ENCODE peak calls at places on chromosome 18, in four cellular contexts. One of them, this sample, is unnamed. For H3K36me3, the result is how much of the 10 kb centered on the place peaks cover.

GRCh38 chr18:49591271-49591670 is 29.4 kb downstream of the LIPG start:
- DNase-seq in hepatocyte: no peak
- DNase-seq in fibroblast of lung: no peak
- DNase-seq in Peyer's patch: no peak
- DNase-seq in this sample: no peak

GRCh38 chr18:321839-322467 is 54.1 kb upstream of the THOC1 start:
- DNase-seq in hepatocyte: no peak
- DNase-seq in fibroblast of lung: no peak
- DNase-seq in Peyer's patch: no peak
- DNase-seq in this sample: no peak

GRCh38 chr18:44246001-44246400 is 434.7 kb upstream of the SETBP1 start:
- DNase-seq in hepatocyte: peak
- DNase-seq in fibroblast of lung: peak
- DNase-seq in Peyer's patch: no peak
- DNase-seq in this sample: no peak

GRCh38 chr18:70068981-70069380 is 121.3 kb upstream of the CD226 start:
- DNase-seq in hepatocyte: no peak
- DNase-seq in fibroblast of lung: no peak
- DNase-seq in Peyer's patch: no peak
- DNase-seq in this sample: no peak

GRCh38 chr18:37654034-37654433 is 88.4 kb upstream of the CELF4 start:
- DNase-seq in hepatocyte: no peak
- DNase-seq in fibroblast of lung: no peak
- DNase-seq in Peyer's patch: no peak
- DNase-seq in this sample: no peak

GRCh38 chr18:74184875-74185274 is 36.6 kb downstream of the TIMM21 start:
- DNase-seq in hepatocyte: no peak
- DNase-seq in fibroblast of lung: no peak
- DNase-seq in Peyer's patch: no peak
- DNase-seq in this sample: no peak

GRCh38 chr18:22168360-22168921 is 948 bp upstream of the GATA6 start:
- DNase-seq in hepatocyte: peak
- DNase-seq in fibroblast of lung: no peak
- DNase-seq in Peyer's patch: peak
- DNase-seq in this sample: peak

GRCh38 chr18:55382277-55382805 is 205.7 kb downstream of the TCF4 start:
- DNase-seq in hepatocyte: no peak
- DNase-seq in fibroblast of lung: no peak
- DNase-seq in Peyer's patch: no peak
- DNase-seq in this sample: no peak

GRCh38 chr18:61606068-61606660 is 272.9 kb downstream of the CDH20 start:
- DNase-seq in hepatocyte: peak
- DNase-seq in fibroblast of lung: peak
- DNase-seq in Peyer's patch: no peak
- DNase-seq in this sample: no peak

GRCh38 chr18:78979058-78979680 is 449 bp upstream of the SALL3 start:
- DNase-seq in hepatocyte: no peak
- DNase-seq in fibroblast of lung: peak
- DNase-seq in Peyer's patch: no peak
- DNase-seq in this sample: no peak

GRCh38 chr18:75406491-75407445 is 20.7 kb downstream of the SMIM21 start:
- DNase-seq in hepatocyte: no peak
- DNase-seq in fibroblast of lung: peak
- DNase-seq in Peyer's patch: no peak
- DNase-seq in this sample: no peak

GRCh38 chr18:79260510-79260909 is 135.2 kb upstream of the NFATC1 start:
- DNase-seq in hepatocyte: no peak
- DNase-seq in fibroblast of lung: no peak
- DNase-seq in Peyer's patch: no peak
- DNase-seq in this sample: no peak

GRCh38 chr18:1294229-1294628 is 389.6 kb downstream of the ADCYAP1 start:
- DNase-seq in hepatocyte: no peak
- DNase-seq in fibroblast of lung: no peak
- DNase-seq in Peyer's patch: no peak
- DNase-seq in this sample: no peak

GRCh38 chr18:31647354-31647753 is 37.0 kb downstream of the B4GALT6 start:
- DNase-seq in hepatocyte: peak
- DNase-seq in fibroblast of lung: no peak
- DNase-seq in Peyer's patch: peak
- DNase-seq in this sample: no peak

GRCh38 chr18:68484241-68484640 is 230.7 kb downstream of the TMX3 start:
- DNase-seq in hepatocyte: no peak
- DNase-seq in fibroblast of lung: peak
- DNase-seq in Peyer's patch: no peak
- DNase-seq in this sample: no peak

GRCh38 chr18:49002045-49002444 is 51.3 kb upstream of the SMAD7 start:
- DNase-seq in hepatocyte: no peak
- DNase-seq in fibroblast of lung: no peak
- DNase-seq in Peyer's patch: no peak
- DNase-seq in this sample: no peak

GRCh38 chr18:292271-292670 is 24.4 kb upstream of the THOC1 start:
- DNase-seq in hepatocyte: no peak
- DNase-seq in fibroblast of lung: no peak
- DNase-seq in Peyer's patch: no peak
- DNase-seq in this sample: no peak

GRCh38 chr18:68991281-68991680 is 193.4 kb downstream of the CCDC102B start:
- DNase-seq in hepatocyte: no peak
- DNase-seq in fibroblast of lung: peak
- DNase-seq in Peyer's patch: no peak
- DNase-seq in this sample: no peak

GRCh38 chr18:48602759-48603390 is 64.0 kb downstream of the CTIF start:
- DNase-seq in hepatocyte: no peak
- DNase-seq in fibroblast of lung: no peak
- DNase-seq in Peyer's patch: no peak
- DNase-seq in this sample: no peak

GRCh38 chr18:50878345-50879301 is at the start of gene ME2:
- DNase-seq in hepatocyte: peak
- DNase-seq in fibroblast of lung: peak
- DNase-seq in Peyer's patch: peak
- DNase-seq in this sample: peak

GRCh38 chr18:12907258-12907925 is 23.4 kb upstream of the PTPN2 start:
- DNase-seq in hepatocyte: no peak
- DNase-seq in fibroblast of lung: peak
- DNase-seq in Peyer's patch: no peak
- DNase-seq in this sample: no peak

GRCh38 chr18:48367557-48367956 is 41.6 kb downstream of the ZBTB7C start:
- DNase-seq in hepatocyte: no peak
- DNase-seq in fibroblast of lung: no peak
- DNase-seq in Peyer's patch: no peak
- DNase-seq in this sample: no peak

GRCh38 chr18:3510896-3511295 is 60.9 kb downstream of the TGIF1 start:
- DNase-seq in hepatocyte: no peak
- DNase-seq in fibroblast of lung: no peak
- DNase-seq in Peyer's patch: no peak
- DNase-seq in this sample: no peak

GRCh38 chr18:36446059-36446458 is 148.5 kb downstream of the FHOD3 start:
- DNase-seq in hepatocyte: no peak
- DNase-seq in fibroblast of lung: peak
- DNase-seq in Peyer's patch: no peak
- DNase-seq in this sample: no peak

GRCh38 chr18:31268985-31269406 is 49.0 kb upstream of the DSG1 start:
- DNase-seq in hepatocyte: no peak
- DNase-seq in fibroblast of lung: peak
- DNase-seq in Peyer's patch: no peak
- DNase-seq in this sample: no peak

GRCh38 chr18:51342815-51343214 is 145.3 kb upstream of the MEX3C start:
- DNase-seq in hepatocyte: peak
- DNase-seq in fibroblast of lung: peak
- DNase-seq in Peyer's patch: no peak
- DNase-seq in this sample: no peak

GRCh38 chr18:59715966-59716369 is 18.7 kb upstream of the CCBE1 start:
- DNase-seq in hepatocyte: no peak
- DNase-seq in fibroblast of lung: peak
- DNase-seq in Peyer's patch: no peak
- DNase-seq in this sample: no peak

GRCh38 chr18:55546873-55547704 is 40.9 kb downstream of the TCF4 start:
- DNase-seq in hepatocyte: peak
- DNase-seq in fibroblast of lung: peak
- DNase-seq in Peyer's patch: no peak
- DNase-seq in this sample: no peak

DNA sequence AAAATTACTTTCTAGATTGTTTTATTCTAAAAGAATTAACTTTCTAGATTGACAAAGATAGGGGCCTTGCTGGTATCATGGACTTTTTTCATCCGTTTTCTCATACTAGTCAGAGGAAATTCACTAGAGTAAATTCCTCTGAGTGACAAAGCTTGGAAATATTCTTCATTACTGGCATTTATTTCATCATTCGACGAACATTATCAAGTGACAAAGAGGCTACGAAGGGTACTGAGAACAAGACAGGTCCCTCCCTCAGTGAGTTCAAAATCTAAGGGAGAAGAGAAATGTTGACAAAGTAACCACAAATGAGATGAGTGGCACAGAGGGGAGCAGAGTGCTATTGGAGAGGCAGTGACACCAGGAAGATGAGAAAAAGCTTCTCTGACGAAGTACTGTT is 4.3 kb downstream of the EPG5 start:
- DNase-seq in hepatocyte: no peak
- DNase-seq in fibroblast of lung: peak
- DNase-seq in Peyer's patch: no peak
- DNase-seq in this sample: no peak
- H3K4me3 ChIP-seq in hepatocyte: no peak
- H3K4me3 ChIP-seq in fibroblast of lung: no peak
- H3K4me3 ChIP-seq in Peyer's patch: no peak
- H3K4me3 ChIP-seq in this sample: no peak

DNA sequence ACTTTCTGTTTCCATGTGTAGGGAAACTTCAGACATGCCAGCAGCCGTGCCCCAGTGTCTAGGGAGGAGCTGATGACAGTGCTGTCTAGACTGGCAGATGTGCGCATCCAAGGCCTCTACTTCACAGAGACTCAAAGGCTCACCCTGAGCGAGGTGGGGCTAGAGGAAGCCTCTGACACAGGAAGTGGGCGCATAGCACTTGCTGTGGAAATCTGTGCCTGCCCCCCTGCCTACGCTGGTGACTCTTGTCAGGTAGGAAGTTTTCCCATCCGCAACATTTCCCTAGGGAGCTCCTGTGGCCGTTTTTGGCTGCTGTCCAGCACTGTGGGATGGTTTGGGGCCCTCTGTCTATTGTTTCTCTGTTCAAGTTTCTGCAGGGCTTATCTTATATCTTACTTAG is 143.1 kb upstream of the TTC39C start:
- DNase-seq in hepatocyte: peak
- DNase-seq in fibroblast of lung: peak
- DNase-seq in Peyer's patch: peak
- DNase-seq in this sample: peak
- H3K36me3 ChIP-seq in hepatocyte: under half
- H3K36me3 ChIP-seq in fibroblast of lung: under half
- H3K36me3 ChIP-seq in Peyer's patch: under half
- H3K36me3 ChIP-seq in this sample: under half

DNA sequence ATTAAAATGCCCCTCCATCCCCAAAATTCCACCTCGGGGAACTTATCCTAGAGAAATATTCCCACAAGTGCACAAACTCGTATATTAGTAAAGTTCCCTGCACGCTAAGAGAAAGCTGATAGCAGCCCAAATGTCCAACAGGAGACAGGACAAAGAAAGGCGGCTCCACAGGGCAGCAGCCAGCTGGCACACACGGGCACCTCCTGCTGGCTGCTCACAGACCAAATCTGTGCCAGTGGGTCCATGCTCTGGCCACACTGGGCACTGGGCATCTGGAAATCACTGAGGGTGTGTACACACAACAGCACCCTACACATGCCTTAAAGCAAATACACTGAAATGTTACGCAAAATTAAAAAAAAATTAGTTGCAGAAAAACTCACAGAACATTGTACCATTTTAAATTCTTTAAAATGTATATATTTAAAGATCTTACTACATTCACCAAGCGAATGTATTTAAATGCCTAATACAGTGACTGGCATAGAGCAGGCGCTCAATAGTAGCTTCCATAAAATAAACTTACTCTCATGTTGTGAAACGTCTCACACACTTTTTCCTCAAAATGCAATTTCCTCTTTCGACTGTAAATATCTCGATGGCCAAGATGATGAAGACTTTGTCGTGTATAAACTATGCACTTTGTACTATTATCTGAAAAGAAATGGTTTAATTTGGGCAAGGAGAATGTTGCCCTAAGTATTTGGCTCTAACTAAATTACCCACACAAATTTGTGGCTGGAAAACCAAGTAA is 19.4 kb downstream of the ZNF516 start:
- DNase-seq in hepatocyte: no peak
- DNase-seq in fibroblast of lung: peak
- DNase-seq in Peyer's patch: no peak
- DNase-seq in this sample: no peak
- H3K4me3 ChIP-seq in hepatocyte: no peak
- H3K4me3 ChIP-seq in fibroblast of lung: no peak
- H3K4me3 ChIP-seq in Peyer's patch: no peak
- H3K4me3 ChIP-seq in this sample: peak

GRCh38 chr18:9547767-9548166 is 66.6 kb downstream of the PPP4R1 start:
- DNase-seq in hepatocyte: no peak
- DNase-seq in fibroblast of lung: no peak
- DNase-seq in Peyer's patch: no peak
- DNase-seq in this sample: no peak
- H3K36me3 ChIP-seq in hepatocyte: under half
- H3K36me3 ChIP-seq in fibroblast of lung: under half
- H3K36me3 ChIP-seq in Peyer's patch: under half
- H3K36me3 ChIP-seq in this sample: under half

This sample was measured in GM06990.